ENCODE peak calls at places on chromosome 9, in six cellular contexts. L, S, C, Z, I and R are unnamed samples.

GRCh38 chr9:116596646-116597045 is 90.5 kb upstream of the TRIM32 start:
- DNase-seq in Z (no peak), I (no peak), L (no peak), S (no peak), C (no peak), R (no peak)

GRCh38 chr9:105064248-105065118 is 136.5 kb upstream of the ABCA1 start:
- DNase-seq in S (no peak), I (peak; percentile 98), L (peak; percentile 77), Z (peak; percentile 97), C (peak; percentile 98), R (no peak)

GRCh38 chr9:35731415-35732184 is 395 bp downstream of the TLN1 start:
- DNase-seq in I (no peak), Z (peak; percentile 62), L (no peak), C (no peak), S (no peak), R (no peak)

GRCh38 chr9:137466041-137466799 is 7.1 kb upstream of the NSMF start:
- DNase-seq in I (no peak), C (no peak), S (no peak), Z (no peak), L (no peak), R (no peak)

GRCh38 chr9:91037511-91038482 is 236.2 kb downstream of the SYK start:
- DNase-seq in I (peak; percentile 84), C (peak; percentile 86), L (peak; percentile 67), S (no peak), Z (peak; percentile 69), R (no peak)

GRCh38 chr9:121299467-121300282 is 31.7 kb downstream of the GSN start:
- DNase-seq in Z (peak; percentile 47), C (peak; percentile 47), I (no peak), L (no peak), S (peak; percentile 56), R (peak; percentile 56)

GRCh38 chr9:136172412-136173079 is 32.4 kb downstream of the LHX3 start:
- DNase-seq in L (no peak), I (no peak), Z (no peak), C (no peak), S (no peak), R (no peak)

GRCh38 chr9:85258823-85259370 is 482.9 kb downstream of the AGTPBP1 start:
- DNase-seq in I (peak; percentile 78), C (peak; percentile 65), L (peak; percentile 34), S (no peak), Z (peak; percentile 75), R (peak; percentile 59)

GRCh38 chr9:107637421-107638420 is 148.2 kb upstream of the KLF4 start:
- DNase-seq in L (peak; percentile 31), I (peak; percentile 97), C (peak; percentile 100), Z (peak; percentile 84), S (peak; percentile 58), R (peak; percentile 42)

GRCh38 chr9:38008168-38009034 is 60.6 kb downstream of the SHB start:
- DNase-seq in I (peak; percentile 93), S (peak; percentile 4), C (peak; percentile 82), Z (peak; percentile 94), L (peak; percentile 94), R (peak; percentile 85)

GRCh38 chr9:108837530-108837929 is 18.3 kb downstream of the ACTL7B start:
- DNase-seq in I (no peak), C (no peak), S (no peak), L (peak; percentile 79), Z (peak; percentile 92), R (no peak)

GRCh38 chr9:136142859-136143214 is 24.2 kb upstream of the TMEM250 start:
- DNase-seq in I (no peak), L (no peak), C (no peak), S (no peak), Z (no peak), R (no peak)

GRCh38 chr9:38067611-38067891 is 1.5 kb downstream of the SHB start:
- DNase-seq in S (no peak), L (no peak), C (no peak), Z (no peak), I (no peak), R (no peak)

DNA sequence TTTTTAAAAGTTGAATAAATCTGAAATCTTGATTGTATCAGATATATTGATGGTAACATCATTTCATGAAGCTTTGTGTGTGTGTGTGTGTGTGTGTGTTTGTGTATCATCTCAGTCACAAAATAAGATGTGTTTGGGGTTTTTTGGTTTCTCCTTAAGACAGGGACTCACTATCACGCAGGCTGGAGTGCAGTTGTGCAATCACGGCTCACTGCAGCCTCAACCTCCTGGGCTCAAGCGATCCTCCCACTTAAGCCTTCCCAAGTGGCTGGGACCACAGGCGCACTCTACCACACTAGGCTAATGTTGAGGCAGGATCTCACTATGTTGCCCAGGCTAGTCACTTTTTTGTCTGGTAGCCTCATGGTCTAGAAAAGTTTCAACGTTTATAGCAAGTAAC is 83.3 kb upstream of the DMRT1 start:
- DNase-seq in Z (no peak), I (no peak), S (no peak), C (no peak), L (no peak), R (no peak)
- TF ChIP-seq CTCF in Z (no peak), I (no peak), S (no peak), C (no peak), L (no peak), R (no peak)

GRCh38 chr9:78021692-78022091 is 9.9 kb downstream of the GNAQ start:
- DNase-seq in I (peak; percentile 56), Z (no peak), C (no peak), S (no peak), L (no peak), R (no peak)
- TF ChIP-seq CTCF in I (peak; percentile 36), Z (no peak), C (peak; percentile 25), S (no peak), L (no peak), R (no peak)

GRCh38 chr9:33372900-33373299 is 29.5 kb downstream of the AQP7 start:
- DNase-seq in C (no peak), I (no peak), L (no peak), S (no peak), Z (no peak), R (no peak)
- TF ChIP-seq CTCF in C (no peak), I (no peak), L (no peak), S (no peak), Z (no peak), R (no peak)

GRCh38 chr9:16501098-16501663 is 369.3 kb downstream of the BNC2 start:
- DNase-seq in I (peak; percentile 65), Z (peak; percentile 50), S (no peak), C (peak; percentile 61), L (peak; percentile 76), R (no peak)

GRCh38 chr9:16501726-16502125 is 368.7 kb downstream of the BNC2 start:
- DNase-seq in C (no peak), I (no peak), Z (no peak), S (no peak), L (no peak), R (no peak)

GRCh38 chr9:16499866-16500265 is 370.6 kb downstream of the BNC2 start:
- DNase-seq in C (no peak), Z (no peak), S (no peak), I (no peak), L (no peak), R (no peak)

DNA sequence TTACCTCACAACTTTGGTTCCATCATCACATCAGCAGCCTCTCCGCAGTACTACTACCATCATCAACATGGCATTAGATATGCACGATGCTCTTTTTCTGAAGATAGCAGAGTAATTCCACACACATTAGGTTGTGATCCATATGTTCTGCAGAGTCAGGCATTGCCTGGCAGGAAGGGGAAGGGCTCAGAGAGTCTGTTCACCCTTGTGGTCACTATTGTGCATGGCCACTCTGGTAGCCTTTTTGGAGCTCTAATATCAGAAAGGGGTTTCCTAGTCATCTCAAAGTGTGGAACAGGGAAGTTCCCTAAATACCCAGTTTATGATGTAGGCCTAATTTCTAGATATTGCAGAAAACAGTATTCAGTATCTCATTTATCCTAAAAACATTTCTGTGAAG is 373.6 kb downstream of the BNC2 start:
- DNase-seq in I (no peak), C (no peak), S (no peak), L (no peak), Z (no peak), R (no peak)
- TF ChIP-seq CTCF in I (peak; percentile 5), C (no peak), S (no peak), L (no peak), Z (no peak), R (no peak)

GRCh38 chr9:22237497-22238363 is 208.9 kb upstream of the DMRTA1 start:
- DNase-seq in S (no peak), L (peak; percentile 78), I (peak; percentile 95), C (peak; percentile 83), Z (peak; percentile 87), R (no peak)

GRCh38 chr9:22241611-22242010 is 205.0 kb upstream of the DMRTA1 start:
- DNase-seq in S (no peak), I (no peak), L (no peak), C (no peak), Z (no peak), R (no peak)

GRCh38 chr9:22240619-22241018 is 206.0 kb upstream of the DMRTA1 start:
- DNase-seq in C (peak; percentile 64), Z (peak; percentile 36), L (peak; percentile 76), I (peak; percentile 68), S (peak; percentile 52), R (peak; percentile 34)

GRCh38 chr9:22241024-22241423 is 205.6 kb upstream of the DMRTA1 start:
- DNase-seq in I (no peak), S (no peak), Z (no peak), C (no peak), L (no peak), R (no peak)

GRCh38 chr9:22238809-22239684 is 207.6 kb upstream of the DMRTA1 start:
- DNase-seq in C (peak; percentile 75), I (peak; percentile 89), L (peak; percentile 51), Z (peak; percentile 33), S (peak; percentile 42), R (peak; percentile 11)
- TF ChIP-seq CTCF in C (peak; percentile 58), I (peak; percentile 58), L (peak; percentile 57), Z (peak; percentile 74), S (peak; percentile 58), R (peak; percentile 32)